ENCODE peak calls at places on chromosomes 7 and 10, in six cellular contexts. U is DMS153, O is HTR-8/SVneo, Z is HL-60, S is pancreas, Q is DMS 273 treated with DMSO at 0.1 percent for 48 hours. T is an unnamed sample.

GRCh38 chr7:106068538-106068961 is 43.6 kb downstream of the SYPL1 start:
- DNase-seq in U (no peak), S (no peak), O (no peak), Z (no peak), Q (no peak), T (no peak)

GRCh38 chr10:133487085-133487484 is 33.3 kb downstream of the SCART1 start:
- DNase-seq in Q (no peak), U (no peak), Z (no peak), S (no peak), O (no peak), T (no peak)

GRCh38 chr10:133039823-133040704 is 47.7 kb upstream of the ADGRA1 start:
- DNase-seq in U (peak), S (no peak), Q (no peak), O (no peak), Z (no peak), T (no peak)

GRCh38 chr10:90674927-90675326 is 182.9 kb downstream of the HTR7 start:
- DNase-seq in O (no peak), U (no peak), S (no peak), Q (no peak), Z (no peak), T (peak)

GRCh38 chr7:66668112-66668511 is 39.4 kb downstream of the KCTD7 start:
- DNase-seq in U (no peak), S (no peak), Z (no peak), Q (no peak), O (no peak), T (no peak)

GRCh38 chr7:73770002-73770859 is at the start of gene CLDN3:
- DNase-seq in O (peak), Z (no peak), Q (no peak), S (peak), U (peak), T (no peak)

GRCh38 chr7:73978681-73979563 is 49.1 kb upstream of the ELN start:
- DNase-seq in O (peak), S (peak), Q (peak), Z (peak), U (peak), T (no peak)

GRCh38 chr7:5598769-5599371 is 175.2 kb upstream of the TNRC18 start:
- DNase-seq in S (no peak), Q (no peak), O (no peak), U (no peak), Z (no peak), T (no peak)